ENCODE peak calls at places on chromosomes 11 and 22, in five cellular contexts. One of them, this sample, is unnamed.

GRCh38 chr22:35312198-35313059 is 12.7 kb downstream of the TOM1 start:
- DNase-seq in C1 segment of cervical spinal cord: no peak
- DNase-seq in heart right ventricle: no peak
- DNase-seq in type B pancreatic cell: no peak
- DNase-seq in PC-3: peak; percentile 62
- DNase-seq in this sample: no peak

GRCh38 chr11:27229511-27230174 is 133.4 kb downstream of the CCDC34 start:
- DNase-seq in PC-3: no peak
- DNase-seq in C1 segment of cervical spinal cord: no peak
- DNase-seq in heart right ventricle: no peak
- DNase-seq in type B pancreatic cell: no peak
- DNase-seq in this sample: no peak

GRCh38 chr22:25716637-25717036 is 25.4 kb upstream of the MYO18B start:
- DNase-seq in type B pancreatic cell: no peak
- DNase-seq in heart right ventricle: no peak
- DNase-seq in C1 segment of cervical spinal cord: no peak
- DNase-seq in PC-3: no peak
- DNase-seq in this sample: no peak

GRCh38 chr11:26287067-26287518 is 44.8 kb upstream of the ANO3 start:
- DNase-seq in PC-3: peak; percentile 4
- DNase-seq in heart right ventricle: no peak
- DNase-seq in C1 segment of cervical spinal cord: no peak
- DNase-seq in type B pancreatic cell: no peak
- DNase-seq in this sample: no peak

GRCh38 chr11:72191961-72192381 is at the start of gene FOLR1:
- DNase-seq in heart right ventricle: no peak
- DNase-seq in PC-3: peak; percentile 44
- DNase-seq in C1 segment of cervical spinal cord: no peak
- DNase-seq in type B pancreatic cell: no peak
- DNase-seq in this sample: no peak

GRCh38 chr11:124768914-124769313 is 6.8 kb upstream of the ESAM start:
- DNase-seq in C1 segment of cervical spinal cord: no peak
- DNase-seq in heart right ventricle: no peak
- DNase-seq in type B pancreatic cell: no peak
- DNase-seq in PC-3: no peak
- DNase-seq in this sample: no peak

GRCh38 chr11:100830978-100831732 is 144.1 kb downstream of the ARHGAP42 start:
- DNase-seq in C1 segment of cervical spinal cord: no peak
- DNase-seq in type B pancreatic cell: no peak
- DNase-seq in heart right ventricle: no peak
- DNase-seq in PC-3: peak; percentile 80
- DNase-seq in this sample: no peak

GRCh38 chr11:67640021-67640757 is 626 bp upstream of the TBX10 start:
- DNase-seq in PC-3: peak; percentile 57
- DNase-seq in C1 segment of cervical spinal cord: peak; percentile 45
- DNase-seq in type B pancreatic cell: peak; percentile 72
- DNase-seq in heart right ventricle: peak; percentile 50
- DNase-seq in this sample: peak; percentile 65

GRCh38 chr11:1755344-1756023 is 5.1 kb upstream of the IFITM10 start:
- DNase-seq in PC-3: no peak
- DNase-seq in C1 segment of cervical spinal cord: no peak
- DNase-seq in type B pancreatic cell: no peak
- DNase-seq in heart right ventricle: peak; percentile 73
- DNase-seq in this sample: no peak

GRCh38 chr22:46010177-46010867 is 33.4 kb upstream of the WNT7B start:
- DNase-seq in type B pancreatic cell: no peak
- DNase-seq in C1 segment of cervical spinal cord: no peak
- DNase-seq in PC-3: peak; percentile 80
- DNase-seq in heart right ventricle: no peak
- DNase-seq in this sample: peak; percentile 17

GRCh38 chr11:20192151-20192550 is 31.9 kb upstream of the DBX1 start:
- DNase-seq in heart right ventricle: no peak
- DNase-seq in C1 segment of cervical spinal cord: no peak
- DNase-seq in PC-3: no peak
- DNase-seq in type B pancreatic cell: no peak
- DNase-seq in this sample: no peak

GRCh38 chr11:102110761-102111010 is 439 bp downstream of the YAP1 start:
- DNase-seq in C1 segment of cervical spinal cord: no peak
- DNase-seq in PC-3: no peak
- DNase-seq in type B pancreatic cell: no peak
- DNase-seq in heart right ventricle: no peak
- DNase-seq in this sample: no peak

GRCh38 chr22:43521716-43522115 is 109.9 kb downstream of the MPPED1 start:
- DNase-seq in C1 segment of cervical spinal cord: no peak
- DNase-seq in type B pancreatic cell: no peak
- DNase-seq in PC-3: peak; percentile 85
- DNase-seq in heart right ventricle: no peak
- DNase-seq in this sample: no peak

GRCh38 chr22:39920134-39920743 is 19.4 kb downstream of the GRAP2 start:
- DNase-seq in PC-3: no peak
- DNase-seq in heart right ventricle: no peak
- DNase-seq in C1 segment of cervical spinal cord: no peak
- DNase-seq in type B pancreatic cell: no peak
- DNase-seq in this sample: no peak

GRCh38 chr11:35065566-35065965 is 73.4 kb upstream of the CD44 start:
- DNase-seq in type B pancreatic cell: no peak
- DNase-seq in heart right ventricle: no peak
- DNase-seq in PC-3: no peak
- DNase-seq in C1 segment of cervical spinal cord: no peak
- DNase-seq in this sample: no peak

This sample was measured in psoas muscle.